ENCODE peak calls at places on chromosomes 5 and 9, in nine cellular contexts. One of them, this sample, is unnamed.

GRCh38 chr9:71042448-71042847 is 79.0 kb downstream of the TRPM3 start:
- DNase-seq in dorsolateral prefrontal cortex: no peak
- DNase-seq in fibroblast of the aortic adventitia: no peak
- DNase-seq in endothelial cell: no peak
- DNase-seq in Caco-2: no peak
- DNase-seq in AG10803: no peak
- DNase-seq in Calu3: no peak
- DNase-seq in NB4: no peak
- DNase-seq in choroid plexus epithelial cell: no peak
- DNase-seq in this sample: no peak

GRCh38 chr5:175466700-175467318 is 11.6 kb upstream of the SFXN1 start:
- DNase-seq in dorsolateral prefrontal cortex: no peak
- DNase-seq in fibroblast of the aortic adventitia: peak
- DNase-seq in endothelial cell: no peak
- DNase-seq in Caco-2: no peak
- DNase-seq in AG10803: peak
- DNase-seq in Calu3: no peak
- DNase-seq in NB4: no peak
- DNase-seq in choroid plexus epithelial cell: no peak
- DNase-seq in this sample: no peak

GRCh38 chr5:173001229-173001841 is 17.8 kb downstream of the ATP6V0E1 start:
- DNase-seq in dorsolateral prefrontal cortex: no peak
- DNase-seq in fibroblast of the aortic adventitia: no peak
- DNase-seq in endothelial cell: no peak
- DNase-seq in Caco-2: no peak
- DNase-seq in AG10803: no peak
- DNase-seq in Calu3: no peak
- DNase-seq in NB4: no peak
- DNase-seq in choroid plexus epithelial cell: no peak
- DNase-seq in this sample: no peak

GRCh38 chr9:77839459-77840140 is 191.5 kb upstream of the GNA14 start:
- DNase-seq in dorsolateral prefrontal cortex: no peak
- DNase-seq in fibroblast of the aortic adventitia: peak
- DNase-seq in endothelial cell: no peak
- DNase-seq in Caco-2: no peak
- DNase-seq in AG10803: peak
- DNase-seq in Calu3: no peak
- DNase-seq in NB4: no peak
- DNase-seq in choroid plexus epithelial cell: peak
- DNase-seq in this sample: no peak

GRCh38 chr9:97577051-97577450 is 56.1 kb downstream of the TSTD2 start:
- DNase-seq in dorsolateral prefrontal cortex: no peak
- DNase-seq in fibroblast of the aortic adventitia: no peak
- DNase-seq in endothelial cell: no peak
- DNase-seq in Caco-2: no peak
- DNase-seq in AG10803: no peak
- DNase-seq in Calu3: no peak
- DNase-seq in NB4: no peak
- DNase-seq in choroid plexus epithelial cell: no peak
- DNase-seq in this sample: no peak

GRCh38 chr5:79140553-79140952 is 28.9 kb downstream of the BHMT start:
- DNase-seq in dorsolateral prefrontal cortex: no peak
- DNase-seq in fibroblast of the aortic adventitia: no peak
- DNase-seq in endothelial cell: no peak
- DNase-seq in Caco-2: no peak
- DNase-seq in AG10803: no peak
- DNase-seq in Calu3: no peak
- DNase-seq in NB4: no peak
- DNase-seq in choroid plexus epithelial cell: no peak
- DNase-seq in this sample: no peak

GRCh38 chr5:155147222-155147621 is 133.7 kb downstream of the KIF4B start:
- DNase-seq in dorsolateral prefrontal cortex: no peak
- DNase-seq in fibroblast of the aortic adventitia: peak
- DNase-seq in endothelial cell: no peak
- DNase-seq in Caco-2: no peak
- DNase-seq in AG10803: peak
- DNase-seq in Calu3: no peak
- DNase-seq in NB4: peak
- DNase-seq in choroid plexus epithelial cell: peak
- DNase-seq in this sample: no peak

GRCh38 chr5:96072791-96073165 is 111.1 kb upstream of the ELL2 start:
- DNase-seq in dorsolateral prefrontal cortex: no peak
- DNase-seq in fibroblast of the aortic adventitia: no peak
- DNase-seq in endothelial cell: no peak
- DNase-seq in Caco-2: no peak
- DNase-seq in AG10803: no peak
- DNase-seq in Calu3: no peak
- DNase-seq in NB4: no peak
- DNase-seq in choroid plexus epithelial cell: no peak
- DNase-seq in this sample: no peak

GRCh38 chr9:121637441-121638222 is 13.8 kb upstream of the DAB2IP start:
- DNase-seq in dorsolateral prefrontal cortex: peak
- DNase-seq in fibroblast of the aortic adventitia: peak
- DNase-seq in endothelial cell: no peak
- DNase-seq in Caco-2: no peak
- DNase-seq in AG10803: peak
- DNase-seq in Calu3: no peak
- DNase-seq in NB4: no peak
- DNase-seq in choroid plexus epithelial cell: no peak
- DNase-seq in this sample: no peak

GRCh38 chr9:88653926-88654325 is 118.9 kb downstream of the NXNL2 start:
- DNase-seq in dorsolateral prefrontal cortex: no peak
- DNase-seq in fibroblast of the aortic adventitia: peak
- DNase-seq in endothelial cell: no peak
- DNase-seq in Caco-2: no peak
- DNase-seq in AG10803: peak
- DNase-seq in Calu3: no peak
- DNase-seq in NB4: no peak
- DNase-seq in choroid plexus epithelial cell: peak
- DNase-seq in this sample: no peak

DNA sequence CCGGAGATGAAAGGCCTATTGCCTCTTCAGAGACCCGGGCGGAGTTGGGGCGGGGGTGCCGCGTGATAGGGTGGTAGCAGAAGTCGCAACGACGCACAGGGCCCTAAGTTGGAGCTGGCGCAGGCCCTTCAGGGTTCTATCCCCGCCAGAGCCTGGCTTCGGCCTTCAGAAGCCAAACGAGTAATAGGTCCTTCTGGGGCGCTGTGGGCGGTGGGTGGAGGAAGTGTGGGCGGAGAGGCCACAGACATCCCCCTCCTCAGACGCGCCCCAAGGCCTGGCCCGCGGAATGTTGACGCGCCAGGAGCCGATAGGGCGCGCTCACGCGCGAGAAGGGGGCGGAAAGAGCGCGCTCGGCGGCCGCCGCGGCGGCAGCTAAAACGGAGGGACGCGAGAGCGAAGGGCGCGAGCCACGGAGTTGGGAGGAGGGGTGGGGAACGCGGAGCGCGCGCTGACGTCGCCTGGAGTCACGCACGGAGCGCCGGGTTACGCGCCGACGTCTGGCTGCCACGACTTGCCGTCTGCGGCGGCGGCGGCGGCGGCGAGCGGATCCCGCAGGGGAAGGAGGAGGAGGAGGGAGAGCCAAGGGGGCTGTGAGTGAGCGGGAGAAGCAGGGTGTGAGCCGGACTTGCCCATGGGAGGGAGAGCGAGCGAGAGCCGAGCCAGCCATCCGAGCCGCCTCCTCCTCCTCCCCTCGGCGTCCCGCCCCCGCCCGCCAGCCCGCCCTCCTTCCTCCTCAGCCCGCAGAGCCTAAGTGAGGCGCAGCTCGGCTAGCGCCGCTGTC is 6.4 kb upstream of the PURA start:
- DNase-seq in dorsolateral prefrontal cortex: peak
- DNase-seq in fibroblast of the aortic adventitia: peak
- DNase-seq in endothelial cell: peak
- DNase-seq in Caco-2: peak
- DNase-seq in AG10803: peak
- DNase-seq in Calu3: peak
- DNase-seq in NB4: peak
- DNase-seq in choroid plexus epithelial cell: peak
- DNase-seq in this sample: peak
- TF ChIP-seq CTCF in dorsolateral prefrontal cortex: peak
- TF ChIP-seq CTCF in fibroblast of the aortic adventitia: peak
- TF ChIP-seq CTCF in endothelial cell: no peak
- TF ChIP-seq CTCF in Caco-2: no peak
- TF ChIP-seq CTCF in AG10803: no peak
- TF ChIP-seq CTCF in Calu3: peak
- TF ChIP-seq CTCF in NB4: no peak
- TF ChIP-seq CTCF in choroid plexus epithelial cell: no peak
- TF ChIP-seq CTCF in this sample: peak

DNA sequence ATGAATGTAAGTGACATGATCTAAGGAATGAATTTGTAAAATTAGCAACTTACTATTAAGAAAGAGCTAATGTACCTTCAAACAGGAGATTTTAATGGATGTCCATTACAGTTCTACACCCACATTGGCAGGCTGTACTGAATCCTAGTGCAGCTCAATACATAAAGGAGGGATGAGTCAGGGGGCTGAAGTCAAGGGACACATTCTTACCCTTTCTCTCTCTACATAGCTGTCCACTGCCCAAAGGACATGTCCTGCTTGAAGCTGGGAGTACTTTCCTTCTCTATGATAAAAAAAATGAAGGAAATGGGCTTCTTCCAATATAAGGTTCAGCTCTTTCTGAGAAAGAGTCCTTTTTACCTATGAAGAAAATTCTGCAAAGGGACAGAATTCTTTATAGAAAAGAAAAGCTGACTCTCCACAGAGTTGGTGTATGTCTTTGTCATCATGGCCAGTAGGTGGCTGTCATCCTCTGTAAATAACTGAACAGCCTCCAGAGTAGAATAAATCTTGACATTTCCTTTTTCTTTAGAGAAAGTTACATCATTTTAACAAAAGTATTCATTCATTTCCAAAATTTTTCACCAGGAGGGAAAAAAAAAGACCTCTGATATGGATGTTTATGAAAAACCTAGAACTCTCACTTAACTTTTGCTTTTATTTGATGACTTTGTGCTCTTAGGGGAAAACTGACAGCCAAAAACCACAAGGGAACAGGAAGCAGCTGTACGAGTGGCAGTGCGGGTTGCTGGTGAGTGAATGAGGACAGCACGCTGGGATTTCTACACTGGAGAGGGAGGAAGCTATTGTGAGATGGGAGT is 13.1 kb upstream of the IFNA14 start:
- DNase-seq in dorsolateral prefrontal cortex: peak
- DNase-seq in fibroblast of the aortic adventitia: peak
- DNase-seq in endothelial cell: peak
- DNase-seq in Caco-2: no peak
- DNase-seq in AG10803: peak
- DNase-seq in Calu3: peak
- DNase-seq in NB4: peak
- DNase-seq in choroid plexus epithelial cell: peak
- DNase-seq in this sample: no peak
- TF ChIP-seq CTCF in dorsolateral prefrontal cortex: peak
- TF ChIP-seq CTCF in fibroblast of the aortic adventitia: peak
- TF ChIP-seq CTCF in endothelial cell: peak
- TF ChIP-seq CTCF in Caco-2: peak
- TF ChIP-seq CTCF in AG10803: peak
- TF ChIP-seq CTCF in Calu3: peak
- TF ChIP-seq CTCF in NB4: peak
- TF ChIP-seq CTCF in choroid plexus epithelial cell: peak
- TF ChIP-seq CTCF in this sample: peak

GRCh38 chr5:177565046-177565445 is 10.7 kb upstream of the FAM193B start:
- DNase-seq in dorsolateral prefrontal cortex: no peak
- DNase-seq in fibroblast of the aortic adventitia: no peak
- DNase-seq in endothelial cell: no peak
- DNase-seq in Caco-2: no peak
- DNase-seq in AG10803: no peak
- DNase-seq in Calu3: no peak
- DNase-seq in NB4: no peak
- DNase-seq in choroid plexus epithelial cell: no peak
- DNase-seq in this sample: no peak

GRCh38 chr5:177568326-177568725 is 14.0 kb upstream of the FAM193B start:
- DNase-seq in dorsolateral prefrontal cortex: no peak
- DNase-seq in fibroblast of the aortic adventitia: no peak
- DNase-seq in endothelial cell: no peak
- DNase-seq in Caco-2: no peak
- DNase-seq in AG10803: no peak
- DNase-seq in Calu3: no peak
- DNase-seq in NB4: peak
- DNase-seq in choroid plexus epithelial cell: no peak
- DNase-seq in this sample: no peak

GRCh38 chr5:177575488-177575887 is 16.5 kb upstream of the TMED9 start:
- DNase-seq in dorsolateral prefrontal cortex: no peak
- DNase-seq in fibroblast of the aortic adventitia: no peak
- DNase-seq in endothelial cell: no peak
- DNase-seq in Caco-2: no peak
- DNase-seq in AG10803: no peak
- DNase-seq in Calu3: no peak
- DNase-seq in NB4: no peak
- DNase-seq in choroid plexus epithelial cell: no peak
- DNase-seq in this sample: no peak

DNA sequence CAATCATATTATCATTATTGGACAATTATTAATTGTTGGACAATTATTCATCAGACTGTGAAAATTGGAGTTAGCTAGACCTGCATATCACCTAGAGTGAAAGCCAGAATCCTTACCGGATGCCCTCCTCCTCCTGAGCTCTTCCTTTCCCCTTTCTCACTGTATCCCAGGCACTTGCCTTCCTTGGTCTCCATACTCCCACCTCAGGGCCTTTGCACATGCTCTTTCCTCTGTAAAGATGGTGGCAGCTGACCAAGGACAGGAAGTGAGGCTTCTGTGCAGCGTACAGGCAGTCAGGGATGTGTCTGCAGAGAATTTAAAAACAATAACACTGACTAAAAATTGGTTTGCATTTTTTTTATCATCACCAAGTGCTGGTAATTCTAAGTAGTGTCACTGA is 15.5 kb upstream of the FAM193B start:
- DNase-seq in dorsolateral prefrontal cortex: no peak
- DNase-seq in fibroblast of the aortic adventitia: no peak
- DNase-seq in endothelial cell: no peak
- DNase-seq in Caco-2: no peak
- DNase-seq in AG10803: no peak
- DNase-seq in Calu3: no peak
- DNase-seq in NB4: no peak
- DNase-seq in choroid plexus epithelial cell: no peak
- DNase-seq in this sample: no peak
- TF ChIP-seq CTCF in dorsolateral prefrontal cortex: no peak
- TF ChIP-seq CTCF in fibroblast of the aortic adventitia: no peak
- TF ChIP-seq CTCF in endothelial cell: no peak
- TF ChIP-seq CTCF in Caco-2: no peak
- TF ChIP-seq CTCF in AG10803: no peak
- TF ChIP-seq CTCF in Calu3: no peak
- TF ChIP-seq CTCF in NB4: no peak
- TF ChIP-seq CTCF in choroid plexus epithelial cell: no peak
- TF ChIP-seq CTCF in this sample: no peak

GRCh38 chr5:11384441-11385250 is 519.6 kb downstream of the CTNND2 start:
- DNase-seq in dorsolateral prefrontal cortex: peak
- DNase-seq in fibroblast of the aortic adventitia: no peak
- DNase-seq in endothelial cell: peak
- DNase-seq in Caco-2: no peak
- DNase-seq in AG10803: no peak
- DNase-seq in Calu3: no peak
- DNase-seq in NB4: no peak
- DNase-seq in choroid plexus epithelial cell: no peak
- DNase-seq in this sample: no peak
- TF ChIP-seq CTCF in dorsolateral prefrontal cortex: peak
- TF ChIP-seq CTCF in fibroblast of the aortic adventitia: no peak
- TF ChIP-seq CTCF in endothelial cell: no peak
- TF ChIP-seq CTCF in Caco-2: no peak
- TF ChIP-seq CTCF in AG10803: no peak
- TF ChIP-seq CTCF in Calu3: no peak
- TF ChIP-seq CTCF in NB4: no peak
- TF ChIP-seq CTCF in choroid plexus epithelial cell: no peak
- TF ChIP-seq CTCF in this sample: no peak